ENCODE peak calls at places on chromosomes 13 and 19, in five cellular contexts. M is T-helper 2 cell, A is germinal center, X is iPS DF 6.9, G is SHP77. P is an unnamed sample.

GRCh38 chr13:82257790-82258507 is 1624.3 kb downstream of the SLITRK1 start:
- DNase-seq in M (no peak), A (no peak), X (no peak), G (no peak), P (no peak)

GRCh38 chr13:46715363-46715762 is 81.6 kb downstream of the ESD start:
- DNase-seq in M (no peak), A (no peak), X (no peak), G (no peak), P (no peak)

GRCh38 chr19:18746393-18747167 is 44.5 kb downstream of the COMP start:
- DNase-seq in M (no peak), A (no peak), X (no peak), G (no peak), P (no peak)

GRCh38 chr19:18045307-18046013 is 37.5 kb downstream of the ARRDC2 start:
- DNase-seq in M (no peak), A (no peak), X (no peak), G (no peak), P (no peak)

GRCh38 chr19:49212302-49212701 is 54.7 kb downstream of the TRPM4 start:
- DNase-seq in M (no peak), A (no peak), X (no peak), G (no peak), P (no peak)

GRCh38 chr13:109785141-109785891 is 1.1 kb downstream of the IRS2 start:
- DNase-seq in M (peak), A (no peak), X (no peak), G (peak), P (peak)

GRCh38 chr13:28349901-28350654 is 144.8 kb downstream of the FLT1 start:
- DNase-seq in M (no peak), A (no peak), X (no peak), G (no peak), P (no peak)

GRCh38 chr13:82654851-82655517 is 1227.3 kb downstream of the SLITRK1 start:
- DNase-seq in M (no peak), A (no peak), X (no peak), G (peak), P (no peak)

GRCh38 chr13:64397699-64398098 is 2832.4 kb downstream of the PCDH9 start:
- DNase-seq in M (no peak), A (no peak), X (no peak), G (no peak), P (no peak)

GRCh38 chr13:19726611-19727010 is 56.1 kb downstream of the PSPC1 start:
- DNase-seq in M (no peak), A (no peak), X (no peak), G (no peak), P (no peak)